ENCODE peak calls at places on chromosomes 5 and 9, in six cellular contexts. One of them, this sample, is unnamed.
A peak's percentile ranks its signal among the peaks of the same experiment; 100 is the strongest.

GRCh38 chr5:2262620-2263019 is 379.9 kb upstream of the IRX4 start:
- DNase-seq in upper lobe of left lung: no peak
- DNase-seq in heart right ventricle: no peak
- DNase-seq in body of pancreas: no peak
- DNase-seq in cardiac muscle cell: no peak
- DNase-seq in CD8-positive, alpha-beta T cell: no peak
- DNase-seq in this sample: no peak

GRCh38 chr9:37100750-37101149 is 19.6 kb upstream of the ZCCHC7 start:
- DNase-seq in cardiac muscle cell: no peak
- DNase-seq in body of pancreas: no peak
- DNase-seq in upper lobe of left lung: no peak
- DNase-seq in CD8-positive, alpha-beta T cell: no peak
- DNase-seq in heart right ventricle: no peak
- DNase-seq in this sample: no peak

GRCh38 chr5:89437450-89438435 is 554.8 kb upstream of the MEF2C start:
- DNase-seq in cardiac muscle cell: no peak
- DNase-seq in body of pancreas: no peak
- DNase-seq in heart right ventricle: no peak
- DNase-seq in CD8-positive, alpha-beta T cell: no peak
- DNase-seq in upper lobe of left lung: no peak
- DNase-seq in this sample: no peak

GRCh38 chr5:16600397-16600796 is 16.4 kb downstream of the RETREG1 start:
- DNase-seq in CD8-positive, alpha-beta T cell: no peak
- DNase-seq in body of pancreas: peak; percentile 24
- DNase-seq in upper lobe of left lung: peak; percentile 67
- DNase-seq in cardiac muscle cell: peak; percentile 53
- DNase-seq in heart right ventricle: peak; percentile 84
- DNase-seq in this sample: no peak

GRCh38 chr5:95631991-95632675 is 12.2 kb downstream of the GPR150 start:
- DNase-seq in cardiac muscle cell: peak; percentile 45
- DNase-seq in heart right ventricle: no peak
- DNase-seq in body of pancreas: peak; percentile 65
- DNase-seq in CD8-positive, alpha-beta T cell: peak; percentile 34
- DNase-seq in upper lobe of left lung: peak; percentile 41
- DNase-seq in this sample: no peak

GRCh38 chr5:38636626-38637025 is 80.2 kb upstream of the LIFR start:
- DNase-seq in cardiac muscle cell: no peak
- DNase-seq in upper lobe of left lung: peak; percentile 78
- DNase-seq in body of pancreas: peak; percentile 86
- DNase-seq in CD8-positive, alpha-beta T cell: no peak
- DNase-seq in heart right ventricle: no peak
- DNase-seq in this sample: no peak

GRCh38 chr5:122775713-122776084 is 819 bp downstream of the SNX2 start:
- DNase-seq in heart right ventricle: no peak
- DNase-seq in cardiac muscle cell: peak; percentile 21
- DNase-seq in body of pancreas: no peak
- DNase-seq in CD8-positive, alpha-beta T cell: no peak
- DNase-seq in upper lobe of left lung: no peak
- DNase-seq in this sample: no peak

GRCh38 chr9:119458068-119458467 is 88.8 kb upstream of the BRINP1 start:
- DNase-seq in upper lobe of left lung: no peak
- DNase-seq in body of pancreas: no peak
- DNase-seq in heart right ventricle: no peak
- DNase-seq in cardiac muscle cell: no peak
- DNase-seq in CD8-positive, alpha-beta T cell: no peak
- DNase-seq in this sample: no peak

GRCh38 chr5:147455822-147456221 is 54.0 kb downstream of the DPYSL3 start:
- DNase-seq in upper lobe of left lung: no peak
- DNase-seq in cardiac muscle cell: no peak
- DNase-seq in CD8-positive, alpha-beta T cell: no peak
- DNase-seq in body of pancreas: no peak
- DNase-seq in heart right ventricle: no peak
- DNase-seq in this sample: no peak

GRCh38 chr9:134742822-134743221 is 101.2 kb downstream of the COL5A1 start:
- DNase-seq in body of pancreas: no peak
- DNase-seq in upper lobe of left lung: no peak
- DNase-seq in CD8-positive, alpha-beta T cell: no peak
- DNase-seq in heart right ventricle: no peak
- DNase-seq in cardiac muscle cell: no peak
- DNase-seq in this sample: peak; percentile 20

GRCh38 chr9:88808019-88808656 is 183.1 kb upstream of the S1PR3 start:
- DNase-seq in cardiac muscle cell: peak; percentile 55
- DNase-seq in upper lobe of left lung: no peak
- DNase-seq in heart right ventricle: no peak
- DNase-seq in CD8-positive, alpha-beta T cell: no peak
- DNase-seq in body of pancreas: no peak
- DNase-seq in this sample: no peak

GRCh38 chr9:93663877-93664548 is 87.6 kb downstream of the PHF2 start:
- DNase-seq in upper lobe of left lung: no peak
- DNase-seq in body of pancreas: no peak
- DNase-seq in CD8-positive, alpha-beta T cell: no peak
- DNase-seq in heart right ventricle: no peak
- DNase-seq in cardiac muscle cell: no peak
- DNase-seq in this sample: no peak

GRCh38 chr9:18122156-18122555 is 351.8 kb upstream of the ADAMTSL1 start:
- DNase-seq in body of pancreas: no peak
- DNase-seq in upper lobe of left lung: no peak
- DNase-seq in CD8-positive, alpha-beta T cell: no peak
- DNase-seq in heart right ventricle: no peak
- DNase-seq in cardiac muscle cell: peak; percentile 25
- DNase-seq in this sample: no peak

GRCh38 chr9:86644315-86645034 is 290.3 kb upstream of the TUT7 start:
- DNase-seq in upper lobe of left lung: no peak
- DNase-seq in heart right ventricle: no peak
- DNase-seq in CD8-positive, alpha-beta T cell: no peak
- DNase-seq in cardiac muscle cell: no peak
- DNase-seq in body of pancreas: no peak
- DNase-seq in this sample: no peak

GRCh38 chr5:14476791-14477435 is 104.7 kb upstream of the OTULINL start:
- DNase-seq in cardiac muscle cell: peak; percentile 37
- DNase-seq in body of pancreas: no peak
- DNase-seq in upper lobe of left lung: no peak
- DNase-seq in heart right ventricle: no peak
- DNase-seq in CD8-positive, alpha-beta T cell: no peak
- DNase-seq in this sample: no peak

GRCh38 chr5:870973-871372 is 20.2 kb upstream of the ZDHHC11 start:
- DNase-seq in upper lobe of left lung: no peak
- DNase-seq in heart right ventricle: no peak
- DNase-seq in CD8-positive, alpha-beta T cell: no peak
- DNase-seq in cardiac muscle cell: no peak
- DNase-seq in body of pancreas: no peak
- DNase-seq in this sample: no peak

GRCh38 chr5:41286165-41286564 is 72.8 kb upstream of the C6 start:
- DNase-seq in heart right ventricle: no peak
- DNase-seq in upper lobe of left lung: no peak
- DNase-seq in CD8-positive, alpha-beta T cell: no peak
- DNase-seq in cardiac muscle cell: no peak
- DNase-seq in body of pancreas: no peak
- DNase-seq in this sample: no peak

GRCh38 chr9:79707589-79707988 is 135.8 kb downstream of the TLE4 start:
- DNase-seq in cardiac muscle cell: no peak
- DNase-seq in heart right ventricle: no peak
- DNase-seq in CD8-positive, alpha-beta T cell: no peak
- DNase-seq in upper lobe of left lung: no peak
- DNase-seq in body of pancreas: no peak
- DNase-seq in this sample: no peak

GRCh38 chr9:33988219-33988890 is 60.3 kb downstream of the UBAP2 start:
- DNase-seq in CD8-positive, alpha-beta T cell: no peak
- DNase-seq in upper lobe of left lung: no peak
- DNase-seq in heart right ventricle: no peak
- DNase-seq in cardiac muscle cell: no peak
- DNase-seq in body of pancreas: no peak
- DNase-seq in this sample: no peak

DNA sequence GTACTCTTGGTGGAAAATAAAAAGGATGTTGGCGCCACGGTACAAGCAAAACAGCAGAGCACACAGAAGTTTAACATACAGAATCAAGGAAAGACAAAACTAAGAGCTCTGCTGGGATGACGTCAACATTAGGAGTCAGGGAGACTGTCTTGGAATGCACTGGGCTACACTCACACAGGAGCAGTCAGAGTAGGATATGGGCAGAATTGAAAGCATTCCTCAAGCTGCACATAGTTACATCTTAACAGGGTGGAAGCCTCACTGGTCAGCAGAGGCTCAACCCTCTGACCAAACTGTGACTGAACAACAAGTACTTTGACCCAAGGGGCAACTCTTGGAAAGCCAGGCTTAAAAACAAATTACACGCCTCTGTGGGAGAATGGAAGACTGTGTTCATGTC is 772.9 kb downstream of the PRELID2 start:
- DNase-seq in CD8-positive, alpha-beta T cell: no peak
- DNase-seq in upper lobe of left lung: no peak
- DNase-seq in heart right ventricle: no peak
- DNase-seq in cardiac muscle cell: no peak
- DNase-seq in body of pancreas: no peak
- DNase-seq in this sample: no peak
- H3K27ac ChIP-seq in CD8-positive, alpha-beta T cell: no peak overlapping the region
- H3K27ac ChIP-seq in upper lobe of left lung: no peak overlapping the region
- H3K27ac ChIP-seq in heart right ventricle: no peak overlapping the region
- H3K27ac ChIP-seq in cardiac muscle cell: no peak overlapping the region
- H3K27ac ChIP-seq in body of pancreas: no peak overlapping the region
- H3K27ac ChIP-seq in this sample: no peak overlapping the region

GRCh38 chr5:154770111-154770510 is 14.9 kb downstream of the LARP1 start:
- DNase-seq in cardiac muscle cell: no peak
- DNase-seq in upper lobe of left lung: no peak
- DNase-seq in body of pancreas: no peak
- DNase-seq in heart right ventricle: no peak
- DNase-seq in CD8-positive, alpha-beta T cell: no peak
- DNase-seq in this sample: no peak
- H3K27ac ChIP-seq in cardiac muscle cell: no peak overlapping the region
- H3K27ac ChIP-seq in upper lobe of left lung: peak overlapping the region; percentile 30
- H3K27ac ChIP-seq in body of pancreas: peak overlapping the region; percentile 15
- H3K27ac ChIP-seq in heart right ventricle: peak overlapping the region; percentile 76
- H3K27ac ChIP-seq in CD8-positive, alpha-beta T cell: no peak overlapping the region
- H3K27ac ChIP-seq in this sample: no peak overlapping the region

DNA sequence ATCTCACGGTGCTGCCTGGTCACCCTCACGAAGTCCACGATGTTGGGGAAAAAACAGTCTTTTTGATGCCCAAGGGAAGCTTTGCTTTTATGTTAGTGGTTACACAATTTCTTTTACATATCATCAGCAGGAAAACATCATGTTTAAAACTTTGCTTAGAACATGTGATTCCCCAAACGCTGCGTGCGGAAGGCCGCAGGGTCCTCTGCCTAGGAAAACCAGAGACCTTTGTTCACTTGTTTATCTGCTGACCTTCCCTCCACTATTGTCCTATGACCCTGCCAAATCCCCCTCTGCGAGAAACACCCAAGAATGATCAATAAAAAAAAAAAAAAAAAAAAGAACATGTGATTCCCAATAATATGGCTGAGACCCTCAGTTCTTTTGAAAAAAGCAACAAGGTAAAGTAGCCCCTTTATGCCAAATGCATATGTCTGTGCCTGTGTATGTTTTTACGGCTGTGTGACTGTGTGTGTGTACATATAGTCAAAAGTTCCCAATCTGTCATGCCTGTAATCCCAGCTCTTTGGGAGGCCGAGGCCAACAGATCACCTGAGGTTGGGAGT is 11.5 kb upstream of the AGPAT2 start:
- DNase-seq in body of pancreas: no peak
- DNase-seq in CD8-positive, alpha-beta T cell: no peak
- DNase-seq in cardiac muscle cell: no peak
- DNase-seq in heart right ventricle: no peak
- DNase-seq in upper lobe of left lung: no peak
- DNase-seq in this sample: no peak
- H3K27ac ChIP-seq in body of pancreas: peak overlapping the region; percentile 76
- H3K27ac ChIP-seq in CD8-positive, alpha-beta T cell: no peak overlapping the region
- H3K27ac ChIP-seq in cardiac muscle cell: no peak overlapping the region
- H3K27ac ChIP-seq in heart right ventricle: no peak overlapping the region
- H3K27ac ChIP-seq in upper lobe of left lung: no peak overlapping the region
- H3K27ac ChIP-seq in this sample: no peak overlapping the region

GRCh38 chr9:133693116-133693515 is 45.0 kb downstream of the SARDH start:
- DNase-seq in upper lobe of left lung: no peak
- DNase-seq in body of pancreas: no peak
- DNase-seq in CD8-positive, alpha-beta T cell: no peak
- DNase-seq in heart right ventricle: no peak
- DNase-seq in cardiac muscle cell: no peak
- DNase-seq in this sample: no peak

GRCh38 chr9:133694686-133695085 is 43.5 kb downstream of the SARDH start:
- DNase-seq in body of pancreas: no peak
- DNase-seq in heart right ventricle: no peak
- DNase-seq in upper lobe of left lung: no peak
- DNase-seq in CD8-positive, alpha-beta T cell: no peak
- DNase-seq in cardiac muscle cell: no peak
- DNase-seq in this sample: no peak

GRCh38 chr9:133691659-133692363 is 46.3 kb downstream of the SARDH start:
- DNase-seq in CD8-positive, alpha-beta T cell: no peak
- DNase-seq in body of pancreas: no peak
- DNase-seq in cardiac muscle cell: peak; percentile 41
- DNase-seq in upper lobe of left lung: no peak
- DNase-seq in heart right ventricle: no peak
- DNase-seq in this sample: no peak

GRCh38 chr9:133692364-133692985 is 45.7 kb downstream of the SARDH start:
- DNase-seq in body of pancreas: no peak
- DNase-seq in CD8-positive, alpha-beta T cell: no peak
- DNase-seq in heart right ventricle: no peak
- DNase-seq in cardiac muscle cell: no peak
- DNase-seq in upper lobe of left lung: no peak
- DNase-seq in this sample: no peak

DNA sequence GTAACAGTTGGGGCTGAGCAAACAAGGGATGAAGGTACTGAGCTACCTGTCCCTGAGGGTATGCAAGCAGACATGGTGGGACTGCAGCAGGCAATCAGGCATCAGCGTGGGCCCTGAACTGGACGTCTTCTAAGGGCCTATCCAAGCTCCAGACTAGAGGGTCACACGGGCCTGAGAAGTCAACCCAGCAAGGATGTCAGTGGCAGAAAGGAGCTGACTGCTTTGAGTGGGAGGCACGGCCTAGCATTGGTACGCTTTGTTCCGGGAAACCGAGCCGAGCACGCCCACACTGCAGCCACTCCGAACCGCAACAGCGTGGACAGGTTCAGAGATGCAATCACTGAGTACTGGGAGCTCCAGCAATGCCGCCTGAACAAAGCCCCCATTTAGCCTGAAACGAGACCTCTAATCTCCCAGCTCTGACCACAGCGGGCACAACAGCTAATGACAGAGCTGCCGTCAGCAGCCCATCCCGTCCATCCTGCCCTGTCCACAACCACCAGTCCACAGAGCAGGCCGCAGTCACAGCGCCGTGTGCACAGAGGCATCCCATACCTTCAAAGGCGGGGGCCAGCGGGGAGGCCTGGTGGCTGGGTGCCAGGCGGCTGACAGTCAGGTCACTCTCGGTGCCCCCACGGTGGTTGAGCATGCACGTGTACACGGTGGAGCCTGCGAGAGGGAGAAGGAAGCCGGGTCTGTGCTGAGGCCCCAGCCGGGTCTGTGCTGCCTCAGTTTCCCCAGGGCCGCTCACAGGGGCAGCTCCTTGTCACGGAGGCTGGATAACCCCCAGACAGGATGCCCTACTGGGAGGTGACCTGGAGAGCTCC is 44.2 kb downstream of the SARDH start:
- DNase-seq in upper lobe of left lung: no peak
- DNase-seq in heart right ventricle: no peak
- DNase-seq in CD8-positive, alpha-beta T cell: no peak
- DNase-seq in body of pancreas: no peak
- DNase-seq in cardiac muscle cell: no peak
- DNase-seq in this sample: no peak
- H3K27ac ChIP-seq in upper lobe of left lung: no peak overlapping the region
- H3K27ac ChIP-seq in heart right ventricle: no peak overlapping the region
- H3K27ac ChIP-seq in CD8-positive, alpha-beta T cell: no peak overlapping the region
- H3K27ac ChIP-seq in body of pancreas: no peak overlapping the region
- H3K27ac ChIP-seq in cardiac muscle cell: no peak overlapping the region
- H3K27ac ChIP-seq in this sample: no peak overlapping the region

This sample was measured in iPS DF 6.9.